ENCODE peak calls at places on chromosomes 1 and 21, in five cellular contexts. R, L, V, D and S are unnamed samples.
A peak's percentile ranks its signal among the peaks of the same experiment; 100 is the strongest.

GRCh38 chr1:57353589-57353988 is 70.3 kb downstream of the DAB1 start:
- DNase-seq in D (no peak), L (no peak), R (no peak), V (no peak), S (no peak)

GRCh38 chr1:117929340-117930172 is at the start of the genes GDAP2 and WDR3:
- DNase-seq in R (peak; percentile 98), V (peak; percentile 98), L (peak; percentile 89), D (peak; percentile 92), S (peak; percentile 98)

GRCh38 chr21:34881894-34882371 is 167.2 kb downstream of the RUNX1 start:
- DNase-seq in R (no peak), V (peak; percentile 79), D (no peak), L (no peak), S (peak; percentile 94)

GRCh38 chr1:59738152-59738551 is 76.6 kb upstream of the HOOK1 start:
- DNase-seq in R (no peak), L (no peak), D (no peak), V (no peak), S (no peak)

GRCh38 chr21:41407541-41408460 is 18.2 kb upstream of the MX1 start:
- DNase-seq in L (no peak), V (no peak), R (peak; percentile 9), D (no peak), S (no peak)

GRCh38 chr1:61453111-61453961 is 271.6 kb downstream of the TM2D1 start:
- DNase-seq in V (peak; percentile 97), D (peak; percentile 67), L (peak; percentile 76), R (peak; percentile 84), S (peak; percentile 93)

GRCh38 chr21:25562660-25563059 is 44.6 kb downstream of the MRPL39 start:
- DNase-seq in V (no peak), L (no peak), R (no peak), D (no peak), S (no peak)

GRCh38 chr21:45517249-45518065 is 24.8 kb downstream of the SLC19A1 start:
- DNase-seq in R (no peak), V (no peak), L (no peak), D (no peak), S (no peak)

GRCh38 chr1:35364732-35365131 is 96.2 kb downstream of the ZMYM4 start:
- DNase-seq in R (no peak), L (no peak), V (no peak), D (no peak), S (no peak)

GRCh38 chr1:35367914-35368313 is 99.4 kb downstream of the ZMYM4 start:
- DNase-seq in D (no peak), R (no peak), L (no peak), V (no peak), S (no peak)

GRCh38 chr1:35371506-35371905 is 103.0 kb downstream of the ZMYM4 start:
- DNase-seq in L (no peak), R (no peak), V (peak; percentile 20), D (no peak), S (no peak)

DNA sequence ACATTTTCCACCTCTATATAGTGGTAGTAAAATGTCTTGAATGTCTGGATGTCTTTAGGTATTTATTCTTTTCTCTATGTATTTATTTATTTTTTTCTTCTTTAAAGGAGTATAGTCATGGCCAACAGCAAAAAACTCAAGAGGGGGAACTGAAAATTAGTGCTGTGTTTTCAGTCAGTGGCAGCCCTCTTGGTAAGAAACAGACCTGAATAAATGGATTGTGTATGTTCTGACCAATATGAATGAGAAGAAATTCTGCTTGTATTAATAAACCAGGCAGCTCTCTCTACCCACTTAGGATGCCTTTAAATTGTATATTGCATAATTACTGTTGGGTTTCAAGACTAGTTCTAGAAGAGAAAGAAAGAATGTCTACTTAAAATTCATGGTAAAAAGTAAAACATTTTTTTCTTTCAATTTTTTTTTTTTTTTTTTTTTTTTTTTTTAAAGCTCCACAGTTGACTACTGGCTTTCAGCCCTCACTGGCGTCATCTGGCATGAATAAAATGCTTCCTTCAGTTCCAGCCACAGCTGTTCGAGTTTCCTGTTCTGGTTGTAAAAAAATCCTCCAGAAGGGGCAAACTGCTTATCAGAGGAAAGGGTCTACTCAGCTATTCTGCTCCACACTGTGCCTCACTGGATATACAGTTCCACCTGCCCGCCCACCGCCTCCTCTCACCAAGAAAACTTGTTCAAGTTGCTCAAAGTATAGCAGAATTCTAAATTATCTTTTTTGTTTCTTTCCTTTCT is 101.6 kb downstream of the ZMYM4 start:
- DNase-seq in R (no peak), L (no peak), D (no peak), V (peak; percentile 82), S (peak; percentile 9)
- H2BK12ac ChIP-seq in R (no peak overlapping the region), L (no peak overlapping the region), D (no peak overlapping the region), V (no peak overlapping the region), S (no peak overlapping the region)

GRCh38 chr1:83763281-83764095 is 235.4 kb downstream of the TTLL7 start:
- DNase-seq in V (no peak), L (no peak), D (no peak), R (no peak), S (no peak)
- H3K4me2 ChIP-seq in V (no peak overlapping the region), L (no peak overlapping the region), D (no peak overlapping the region), R (no peak overlapping the region), S (no peak overlapping the region)

DNA sequence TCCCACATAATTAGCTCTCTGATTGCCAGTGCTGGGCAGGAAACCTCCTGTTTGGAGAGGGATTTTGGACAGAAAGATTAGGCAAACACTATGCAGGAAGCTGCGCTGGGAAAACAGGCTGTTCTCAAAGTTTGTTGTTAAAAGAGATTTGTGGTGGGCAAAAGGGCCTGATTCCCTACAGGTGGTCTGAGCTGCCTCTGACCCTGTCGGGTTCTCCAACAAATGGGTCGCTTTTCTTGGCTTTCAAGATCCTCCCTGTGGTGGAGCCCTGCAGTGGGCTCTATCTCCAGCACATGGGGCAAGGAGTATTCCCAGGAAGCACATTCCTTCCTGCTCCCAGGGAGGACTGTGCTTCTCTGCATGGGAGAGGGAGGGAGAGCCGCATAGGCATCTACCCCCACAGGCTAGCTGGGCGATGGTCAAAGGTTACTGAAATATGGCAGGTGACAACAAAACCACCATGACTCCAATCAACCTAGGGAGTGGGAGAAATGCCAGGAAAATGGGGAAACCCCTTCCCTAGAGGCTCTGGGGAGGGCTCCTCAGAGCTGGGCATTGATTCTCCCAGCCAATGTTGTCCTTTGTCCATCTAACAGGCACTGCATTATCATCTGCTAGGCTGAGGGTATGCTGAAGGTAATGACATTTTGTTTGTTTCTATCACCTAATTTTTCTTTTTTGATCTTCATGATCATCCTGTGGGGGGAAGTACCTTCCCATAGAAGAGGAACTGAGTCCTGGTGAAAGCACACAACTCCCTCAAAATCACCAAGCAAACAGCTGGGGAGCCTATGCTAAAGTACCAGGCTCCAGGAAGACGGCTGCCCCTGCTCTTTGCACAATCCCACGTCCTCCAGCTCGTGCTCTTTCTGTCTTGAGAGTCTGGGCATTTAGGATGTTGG is 85.3 kb downstream of the PLXNA2 start:
- DNase-seq in R (peak; percentile 39), D (no peak), V (no peak), L (no peak), S (no peak)
- H3K27ac ChIP-seq in R (no peak overlapping the region), D (peak overlapping the region; percentile 58), V (no peak overlapping the region), L (no peak overlapping the region), S (no peak overlapping the region)

GRCh38 chr1:193325042-193325441 is 138.6 kb upstream of the B3GALT2 start:
- DNase-seq in L (no peak), V (no peak), R (no peak), D (no peak), S (peak; percentile 46)
- H2BK12ac ChIP-seq in L (no peak overlapping the region), V (no peak overlapping the region), R (no peak overlapping the region), D (no peak overlapping the region), S (no peak overlapping the region)

DNA sequence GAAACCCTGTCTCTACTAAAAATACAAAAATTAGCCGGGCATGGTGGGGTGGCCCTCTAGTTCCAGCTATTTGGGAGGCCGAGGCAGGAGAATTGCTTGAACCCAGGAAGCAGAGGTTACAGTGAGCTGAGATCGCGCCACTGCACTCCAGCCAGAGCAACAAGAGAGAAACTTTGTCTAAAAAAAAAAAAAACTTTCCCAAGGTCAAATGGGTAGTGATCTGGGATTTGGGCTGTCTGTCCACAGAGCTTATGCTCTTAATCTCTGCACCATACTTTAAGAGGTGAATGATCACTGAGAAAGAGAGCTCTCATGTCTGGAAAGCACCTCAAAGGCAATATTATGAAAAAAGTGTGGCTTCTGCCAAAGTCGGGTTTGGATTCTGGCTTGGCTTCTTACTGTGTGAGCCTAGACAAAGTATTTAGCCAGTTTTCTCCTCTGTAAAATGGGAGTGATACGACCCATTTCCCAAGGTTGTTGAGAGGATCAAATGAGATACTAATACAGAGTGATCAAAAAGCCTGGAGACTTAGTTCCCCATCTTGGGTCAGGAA is 34.4 kb downstream of the ATP2B4 start:
- DNase-seq in R (no peak), D (no peak), V (no peak), L (no peak), S (no peak)
- H3K4me2 ChIP-seq in R (no peak overlapping the region), D (no peak overlapping the region), V (no peak overlapping the region), L (no peak overlapping the region), S (no peak overlapping the region)

GRCh38 chr1:81701071-81701470 is 99.7 kb upstream of the ADGRL2 start:
- DNase-seq in V (no peak), D (no peak), R (no peak), L (no peak), S (no peak)

GRCh38 chr1:81703352-81703735 is 97.4 kb upstream of the ADGRL2 start:
- DNase-seq in D (no peak), L (no peak), V (peak; percentile 86), R (no peak), S (no peak)

GRCh38 chr1:81702079-81702715 is 98.5 kb upstream of the ADGRL2 start:
- DNase-seq in R (no peak), V (peak; percentile 41), L (no peak), D (no peak), S (no peak)

GRCh38 chr1:81702903-81703302 is 97.8 kb upstream of the ADGRL2 start:
- DNase-seq in V (peak; percentile 93), R (no peak), L (no peak), D (no peak), S (peak; percentile 26)

GRCh38 chr1:81703736-81704463 is 96.8 kb upstream of the ADGRL2 start:
- DNase-seq in V (peak; percentile 83), L (no peak), D (no peak), R (no peak), S (peak; percentile 87)
- H3K27ac ChIP-seq in V (peak overlapping the region; percentile 86), L (no peak overlapping the region), D (no peak overlapping the region), R (no peak overlapping the region), S (peak overlapping the region; percentile 99)

GRCh38 chr1:76583875-76584477 is 283.3 kb upstream of the ST6GALNAC5 start:
- DNase-seq in R (no peak), V (no peak), D (no peak), L (no peak), S (no peak)
- H2BK12ac ChIP-seq in R (no peak overlapping the region), V (no peak overlapping the region), D (no peak overlapping the region), L (no peak overlapping the region), S (no peak overlapping the region)

DNA sequence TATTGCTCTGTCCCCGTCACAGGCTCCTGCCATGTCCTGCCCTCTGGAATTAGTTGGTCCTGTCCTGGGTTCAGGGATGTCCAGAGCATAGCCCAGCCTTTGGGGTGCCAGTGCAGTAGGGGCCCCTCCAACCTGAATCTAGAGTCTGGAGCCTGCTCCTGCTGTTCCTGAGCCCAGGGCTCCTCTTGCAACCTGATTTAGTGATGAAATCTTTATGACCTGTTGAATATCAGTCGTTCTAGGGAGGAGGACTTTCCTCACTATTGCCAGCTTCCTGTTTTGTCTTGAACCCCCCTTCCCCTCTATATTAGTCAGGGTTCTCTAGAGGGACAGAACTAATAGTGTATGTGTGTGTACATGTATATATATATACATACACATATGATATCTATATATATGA is 42.5 kb upstream of the STUM start:
- DNase-seq in V (no peak), D (no peak), R (peak; percentile 8), L (no peak), S (no peak)
- H3K4me2 ChIP-seq in V (no peak overlapping the region), D (no peak overlapping the region), R (no peak overlapping the region), L (no peak overlapping the region), S (no peak overlapping the region)

GRCh38 chr1:2128189-2128901 is 66.2 kb downstream of the FAAP20 start:
- DNase-seq in L (no peak), V (peak; percentile 7), R (no peak), D (no peak), S (peak; percentile 83)
- H3K27ac ChIP-seq in L (no peak overlapping the region), V (no peak overlapping the region), R (no peak overlapping the region), D (peak overlapping the region; percentile 59), S (no peak overlapping the region)